ENCODE peak calls at places on chromosomes 16 and 17, in eight cellular contexts. One of them, this sample, is unnamed.

GRCh38 chr17:58401287-58401686 is 16.0 kb downstream of the RNF43 start:
- DNase-seq in astrocyte of the cerebellum: no peak
- DNase-seq in MM.1S: no peak
- DNase-seq in AG04450: no peak
- DNase-seq in endodermal cell: no peak
- DNase-seq in CD8-positive, alpha-beta memory T cell: no peak
- DNase-seq in ascending aorta: no peak
- DNase-seq in fibroblast of mammary gland: no peak
- DNase-seq in this sample: no peak

GRCh38 chr17:76585048-76585648 is 512 bp downstream of the ST6GALNAC2 start:
- DNase-seq in astrocyte of the cerebellum: no peak
- DNase-seq in MM.1S: no peak
- DNase-seq in AG04450: no peak
- DNase-seq in endodermal cell: peak
- DNase-seq in CD8-positive, alpha-beta memory T cell: no peak
- DNase-seq in ascending aorta: no peak
- DNase-seq in fibroblast of mammary gland: no peak
- DNase-seq in this sample: no peak

GRCh38 chr16:268141-269053 is 7.3 kb downstream of the RGS11 start:
- DNase-seq in astrocyte of the cerebellum: no peak
- DNase-seq in MM.1S: no peak
- DNase-seq in AG04450: no peak
- DNase-seq in endodermal cell: no peak
- DNase-seq in CD8-positive, alpha-beta memory T cell: no peak
- DNase-seq in ascending aorta: no peak
- DNase-seq in fibroblast of mammary gland: no peak
- DNase-seq in this sample: no peak

GRCh38 chr17:7988750-7989178 is 13.7 kb upstream of the GUCY2D start:
- DNase-seq in astrocyte of the cerebellum: peak
- DNase-seq in MM.1S: peak
- DNase-seq in AG04450: peak
- DNase-seq in endodermal cell: no peak
- DNase-seq in CD8-positive, alpha-beta memory T cell: no peak
- DNase-seq in ascending aorta: no peak
- DNase-seq in fibroblast of mammary gland: peak
- DNase-seq in this sample: peak

GRCh38 chr16:87189426-87189825 is 127.8 kb downstream of the C16orf95 start:
- DNase-seq in astrocyte of the cerebellum: no peak
- DNase-seq in MM.1S: no peak
- DNase-seq in AG04450: no peak
- DNase-seq in endodermal cell: no peak
- DNase-seq in CD8-positive, alpha-beta memory T cell: no peak
- DNase-seq in ascending aorta: no peak
- DNase-seq in fibroblast of mammary gland: no peak
- DNase-seq in this sample: no peak

GRCh38 chr17:78774956-78775571 is 7.0 kb downstream of the CYTH1 start:
- DNase-seq in astrocyte of the cerebellum: no peak
- DNase-seq in MM.1S: peak
- DNase-seq in AG04450: no peak
- DNase-seq in endodermal cell: peak
- DNase-seq in CD8-positive, alpha-beta memory T cell: peak
- DNase-seq in ascending aorta: no peak
- DNase-seq in fibroblast of mammary gland: no peak
- DNase-seq in this sample: no peak

GRCh38 chr17:62627904-62628603 is 584 bp downstream of the MRC2 start:
- DNase-seq in astrocyte of the cerebellum: no peak
- DNase-seq in MM.1S: no peak
- DNase-seq in AG04450: peak
- DNase-seq in endodermal cell: no peak
- DNase-seq in CD8-positive, alpha-beta memory T cell: no peak
- DNase-seq in ascending aorta: no peak
- DNase-seq in fibroblast of mammary gland: peak
- DNase-seq in this sample: peak

GRCh38 chr16:85227262-85227923 is 115.1 kb upstream of the CIBAR2 start:
- DNase-seq in astrocyte of the cerebellum: peak
- DNase-seq in MM.1S: no peak
- DNase-seq in AG04450: no peak
- DNase-seq in endodermal cell: no peak
- DNase-seq in CD8-positive, alpha-beta memory T cell: no peak
- DNase-seq in ascending aorta: no peak
- DNase-seq in fibroblast of mammary gland: no peak
- DNase-seq in this sample: no peak

GRCh38 chr17:14873996-14874395 is 391.1 kb downstream of the PMP22 start:
- DNase-seq in astrocyte of the cerebellum: no peak
- DNase-seq in MM.1S: no peak
- DNase-seq in AG04450: no peak
- DNase-seq in endodermal cell: no peak
- DNase-seq in CD8-positive, alpha-beta memory T cell: no peak
- DNase-seq in ascending aorta: no peak
- DNase-seq in fibroblast of mammary gland: no peak
- DNase-seq in this sample: no peak

GRCh38 chr17:66906321-66907278 is 57.9 kb upstream of the CACNG4 start:
- DNase-seq in astrocyte of the cerebellum: peak
- DNase-seq in MM.1S: peak
- DNase-seq in AG04450: peak
- DNase-seq in endodermal cell: peak
- DNase-seq in CD8-positive, alpha-beta memory T cell: peak
- DNase-seq in ascending aorta: peak
- DNase-seq in fibroblast of mammary gland: peak
- DNase-seq in this sample: peak

GRCh38 chr17:79699386-79700036 is 31.2 kb upstream of the ENPP7 start:
- DNase-seq in astrocyte of the cerebellum: no peak
- DNase-seq in MM.1S: no peak
- DNase-seq in AG04450: no peak
- DNase-seq in endodermal cell: peak
- DNase-seq in CD8-positive, alpha-beta memory T cell: no peak
- DNase-seq in ascending aorta: no peak
- DNase-seq in fibroblast of mammary gland: no peak
- DNase-seq in this sample: no peak

GRCh38 chr16:12064291-12064690 is 87.8 kb downstream of the SNX29 start:
- DNase-seq in astrocyte of the cerebellum: no peak
- DNase-seq in MM.1S: no peak
- DNase-seq in AG04450: no peak
- DNase-seq in endodermal cell: no peak
- DNase-seq in CD8-positive, alpha-beta memory T cell: no peak
- DNase-seq in ascending aorta: no peak
- DNase-seq in fibroblast of mammary gland: no peak
- DNase-seq in this sample: no peak

GRCh38 chr17:79033741-79034501 is 10.0 kb downstream of the C1QTNF1 start:
- DNase-seq in astrocyte of the cerebellum: no peak
- DNase-seq in MM.1S: no peak
- DNase-seq in AG04450: no peak
- DNase-seq in endodermal cell: peak
- DNase-seq in CD8-positive, alpha-beta memory T cell: no peak
- DNase-seq in ascending aorta: no peak
- DNase-seq in fibroblast of mammary gland: no peak
- DNase-seq in this sample: no peak

GRCh38 chr17:79664925-79665738 is 54.3 kb upstream of the RBFOX3 start:
- DNase-seq in astrocyte of the cerebellum: no peak
- DNase-seq in MM.1S: no peak
- DNase-seq in AG04450: no peak
- DNase-seq in endodermal cell: peak
- DNase-seq in CD8-positive, alpha-beta memory T cell: no peak
- DNase-seq in ascending aorta: no peak
- DNase-seq in fibroblast of mammary gland: peak
- DNase-seq in this sample: no peak

GRCh38 chr17:65173951-65174683 is 36.9 kb downstream of the RGS9 start:
- DNase-seq in astrocyte of the cerebellum: no peak
- DNase-seq in MM.1S: no peak
- DNase-seq in AG04450: no peak
- DNase-seq in endodermal cell: no peak
- DNase-seq in CD8-positive, alpha-beta memory T cell: no peak
- DNase-seq in ascending aorta: no peak
- DNase-seq in fibroblast of mammary gland: no peak
- DNase-seq in this sample: no peak

GRCh38 chr17:65177901-65178300 is 40.7 kb downstream of the RGS9 start:
- DNase-seq in astrocyte of the cerebellum: peak
- DNase-seq in MM.1S: no peak
- DNase-seq in AG04450: no peak
- DNase-seq in endodermal cell: no peak
- DNase-seq in CD8-positive, alpha-beta memory T cell: no peak
- DNase-seq in ascending aorta: no peak
- DNase-seq in fibroblast of mammary gland: peak
- DNase-seq in this sample: no peak

GRCh38 chr17:65174974-65175373 is 37.8 kb downstream of the RGS9 start:
- DNase-seq in astrocyte of the cerebellum: no peak
- DNase-seq in MM.1S: no peak
- DNase-seq in AG04450: no peak
- DNase-seq in endodermal cell: no peak
- DNase-seq in CD8-positive, alpha-beta memory T cell: no peak
- DNase-seq in ascending aorta: no peak
- DNase-seq in fibroblast of mammary gland: no peak
- DNase-seq in this sample: no peak

GRCh38 chr17:65176646-65177409 is 39.7 kb downstream of the RGS9 start:
- DNase-seq in astrocyte of the cerebellum: no peak
- DNase-seq in MM.1S: no peak
- DNase-seq in AG04450: no peak
- DNase-seq in endodermal cell: no peak
- DNase-seq in CD8-positive, alpha-beta memory T cell: no peak
- DNase-seq in ascending aorta: no peak
- DNase-seq in fibroblast of mammary gland: no peak
- DNase-seq in this sample: no peak

DNA sequence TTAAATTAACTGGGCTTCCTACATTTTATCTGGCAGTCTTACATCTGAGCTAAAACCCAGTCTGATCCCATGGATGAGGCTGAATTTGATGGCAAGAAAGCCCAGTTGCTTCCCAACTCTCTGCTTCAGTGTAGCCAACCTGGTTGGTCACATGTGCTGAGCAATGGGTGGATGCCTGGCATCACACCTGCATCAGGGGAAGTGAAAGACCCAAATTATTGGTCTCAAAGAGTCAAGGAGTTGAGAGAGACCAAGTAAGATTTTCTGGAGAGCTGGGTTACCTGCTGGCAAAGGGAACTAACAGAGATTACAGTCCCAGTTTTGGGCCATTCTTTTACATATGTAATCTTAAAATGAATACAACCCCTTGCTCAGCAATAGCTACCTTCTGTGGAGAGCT is 38.8 kb downstream of the RGS9 start:
- DNase-seq in astrocyte of the cerebellum: no peak
- DNase-seq in MM.1S: no peak
- DNase-seq in AG04450: no peak
- DNase-seq in endodermal cell: no peak
- DNase-seq in CD8-positive, alpha-beta memory T cell: no peak
- DNase-seq in ascending aorta: no peak
- DNase-seq in fibroblast of mammary gland: no peak
- DNase-seq in this sample: no peak
- H3K4me3 ChIP-seq in astrocyte of the cerebellum: no peak
- H3K4me3 ChIP-seq in MM.1S: no peak
- H3K4me3 ChIP-seq in AG04450: no peak
- H3K4me3 ChIP-seq in endodermal cell: no peak
- H3K4me3 ChIP-seq in CD8-positive, alpha-beta memory T cell: no peak
- H3K4me3 ChIP-seq in ascending aorta: no peak
- H3K4me3 ChIP-seq in fibroblast of mammary gland: no peak
- H3K4me3 ChIP-seq in this sample: no peak

DNA sequence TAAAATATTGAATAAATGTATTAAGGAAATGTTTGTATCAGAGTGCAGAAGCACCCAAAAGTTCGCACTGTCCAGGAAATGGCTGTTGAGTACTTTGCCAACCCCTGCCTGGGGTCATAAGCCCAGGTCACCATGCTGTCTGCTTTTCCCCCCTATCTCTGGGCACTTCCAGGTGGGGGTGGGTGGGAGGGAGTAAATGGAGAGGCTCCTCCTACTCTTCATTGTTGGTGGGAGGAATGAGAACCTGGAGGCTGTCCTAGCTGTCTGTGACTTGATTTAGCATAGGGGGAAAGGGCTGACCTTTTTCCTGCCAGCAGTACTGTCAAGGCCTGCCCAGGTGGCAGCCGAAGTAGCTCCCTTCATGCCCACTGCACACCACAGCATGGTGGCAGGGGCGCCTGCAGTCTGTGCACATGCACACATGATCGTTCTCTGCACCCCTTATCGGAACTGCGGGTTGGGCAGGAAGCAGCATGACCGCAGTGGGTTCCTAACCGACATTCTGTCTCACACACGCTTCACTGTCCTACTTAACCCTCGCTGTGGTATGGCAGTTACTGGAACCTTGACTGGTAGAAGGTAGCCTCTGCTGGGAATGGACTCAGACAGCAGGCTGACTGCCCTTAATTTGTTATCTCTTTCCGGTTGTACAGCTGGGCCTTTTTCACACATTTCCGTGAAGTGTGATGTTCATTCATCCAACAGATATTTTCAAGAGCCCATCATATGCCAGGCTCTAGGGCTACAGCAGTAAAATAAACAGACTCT is 41.5 kb downstream of the LDHD start:
- DNase-seq in astrocyte of the cerebellum: no peak
- DNase-seq in MM.1S: peak
- DNase-seq in AG04450: no peak
- DNase-seq in endodermal cell: no peak
- DNase-seq in CD8-positive, alpha-beta memory T cell: peak
- DNase-seq in ascending aorta: peak
- DNase-seq in fibroblast of mammary gland: no peak
- DNase-seq in this sample: no peak
- H3K4me3 ChIP-seq in astrocyte of the cerebellum: no peak
- H3K4me3 ChIP-seq in MM.1S: no peak
- H3K4me3 ChIP-seq in AG04450: no peak
- H3K4me3 ChIP-seq in endodermal cell: no peak
- H3K4me3 ChIP-seq in CD8-positive, alpha-beta memory T cell: peak
- H3K4me3 ChIP-seq in ascending aorta: no peak
- H3K4me3 ChIP-seq in fibroblast of mammary gland: no peak
- H3K4me3 ChIP-seq in this sample: no peak

DNA sequence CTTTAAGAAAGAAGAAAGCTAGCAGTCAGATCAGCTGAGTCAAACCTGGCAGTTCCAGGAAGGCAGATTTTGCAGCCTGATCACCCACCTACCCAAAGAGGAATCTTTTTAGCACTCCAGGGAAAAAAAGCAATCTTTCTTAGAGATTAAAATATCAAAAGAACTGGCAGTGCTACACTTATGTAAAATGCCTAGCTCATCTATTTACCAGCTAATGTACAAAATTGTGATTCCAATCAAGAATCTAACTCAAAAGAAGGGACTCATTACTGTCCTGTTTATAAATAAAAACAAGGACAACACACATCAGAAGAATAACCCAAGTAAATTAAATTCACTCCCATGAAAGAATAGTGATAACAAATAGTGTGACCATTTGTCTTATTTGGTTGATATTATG is 222.4 kb upstream of the ERCC4 start:
- DNase-seq in astrocyte of the cerebellum: no peak
- DNase-seq in MM.1S: no peak
- DNase-seq in AG04450: no peak
- DNase-seq in endodermal cell: no peak
- DNase-seq in CD8-positive, alpha-beta memory T cell: no peak
- DNase-seq in ascending aorta: no peak
- DNase-seq in fibroblast of mammary gland: no peak
- DNase-seq in this sample: no peak
- H3K4me3 ChIP-seq in astrocyte of the cerebellum: no peak
- H3K4me3 ChIP-seq in MM.1S: no peak
- H3K4me3 ChIP-seq in AG04450: no peak
- H3K4me3 ChIP-seq in endodermal cell: peak
- H3K4me3 ChIP-seq in CD8-positive, alpha-beta memory T cell: no peak
- H3K4me3 ChIP-seq in ascending aorta: no peak
- H3K4me3 ChIP-seq in fibroblast of mammary gland: no peak
- H3K4me3 ChIP-seq in this sample: no peak

DNA sequence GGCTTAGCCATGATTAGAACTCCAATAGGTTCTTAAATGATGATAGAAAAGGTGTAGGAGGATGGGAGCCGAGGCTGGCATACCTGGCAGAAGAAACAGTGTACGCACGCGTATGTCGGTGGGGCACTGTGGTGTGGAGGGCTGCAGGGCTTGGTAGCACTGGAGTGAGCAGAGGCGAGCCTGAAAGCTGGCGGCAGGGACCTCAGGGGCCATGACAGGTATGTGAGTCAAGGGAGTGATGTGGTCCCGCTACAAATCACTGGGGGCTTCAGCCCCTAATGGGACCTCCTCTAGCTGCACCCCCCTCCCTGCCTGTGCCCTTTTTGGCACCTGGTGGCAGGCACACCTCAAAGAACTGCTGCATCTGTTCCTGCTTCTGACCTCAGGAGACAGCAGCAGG is 67.3 kb downstream of the RAI1 start:
- DNase-seq in astrocyte of the cerebellum: no peak
- DNase-seq in MM.1S: no peak
- DNase-seq in AG04450: no peak
- DNase-seq in endodermal cell: no peak
- DNase-seq in CD8-positive, alpha-beta memory T cell: no peak
- DNase-seq in ascending aorta: no peak
- DNase-seq in fibroblast of mammary gland: no peak
- DNase-seq in this sample: no peak
- H3K4me3 ChIP-seq in astrocyte of the cerebellum: no peak
- H3K4me3 ChIP-seq in MM.1S: no peak
- H3K4me3 ChIP-seq in AG04450: no peak
- H3K4me3 ChIP-seq in endodermal cell: no peak
- H3K4me3 ChIP-seq in CD8-positive, alpha-beta memory T cell: no peak
- H3K4me3 ChIP-seq in ascending aorta: no peak
- H3K4me3 ChIP-seq in fibroblast of mammary gland: no peak
- H3K4me3 ChIP-seq in this sample: no peak

This sample was measured in HFF-Myc.